ENCODE peak calls at places on chromosomes 4 and X, in ten cellular contexts. M, C, Y, B, H, T, W, N, S and E are unnamed samples.

GRCh38 chr4:73439445-73439844 is 3.4 kb downstream of the AFP start:
- DNase-seq in M (no peak), C (no peak), Y (no peak), B (no peak), H (no peak), T (no peak), W (no peak), N (no peak), S (no peak), E (no peak)

GRCh38 chr4:140426610-140427103 is 791 bp downstream of the CLGN start:
- DNase-seq in M (no peak), C (no peak), Y (peak), B (peak), H (no peak), T (peak), W (no peak), N (no peak), S (peak), E (no peak)

GRCh38 chr4:15691346-15692140 is 9.9 kb downstream of the FAM200B start:
- DNase-seq in M (no peak), C (no peak), Y (peak), B (no peak), H (no peak), T (peak), W (peak), N (peak), S (peak), E (no peak)

GRCh38 chr4:128715616-128716015 is 93.9 kb upstream of the JADE1 start:
- DNase-seq in M (no peak), C (peak), Y (no peak), B (no peak), H (no peak), T (peak), W (no peak), N (peak), S (peak), E (no peak)

GRCh38 chrX:9471571-9471985 is 6.7 kb downstream of the TBL1X start:
- DNase-seq in M (no peak), C (no peak), Y (no peak), B (no peak), H (no peak), T (no peak), W (no peak), N (no peak), S (no peak), E (no peak)

GRCh38 chr4:142846729-142847606 is 867 bp upstream of the INPP4B start:
- DNase-seq in M (no peak), C (no peak), Y (peak), B (peak), H (no peak), T (no peak), W (no peak), N (peak), S (peak), E (no peak)

GRCh38 chr4:81506731-81507130 is 35.0 kb upstream of the RASGEF1B start:
- DNase-seq in M (no peak), C (no peak), Y (no peak), B (no peak), H (no peak), T (no peak), W (no peak), N (no peak), S (no peak), E (no peak)

GRCh38 chr4:126766266-126766665 is 866.5 kb upstream of the INTU start:
- DNase-seq in M (no peak), C (no peak), Y (no peak), B (no peak), H (no peak), T (no peak), W (no peak), N (peak), S (no peak), E (no peak)

GRCh38 chr4:37825943-37826281 is 574 bp upstream of the PGM2 start:
- DNase-seq in M (no peak), C (no peak), Y (no peak), B (no peak), H (no peak), T (peak), W (peak), N (no peak), S (no peak), E (no peak)

GRCh38 chr4:82380344-82380743 is 6.6 kb upstream of the HNRNPD start:
- DNase-seq in M (no peak), C (no peak), Y (peak), B (peak), H (no peak), T (no peak), W (no peak), N (no peak), S (no peak), E (no peak)

GRCh38 chr4:174582463-174582862 is 60.2 kb upstream of the HPGD start:
- DNase-seq in M (no peak), C (no peak), Y (no peak), B (no peak), H (no peak), T (no peak), W (no peak), N (no peak), S (no peak), E (no peak)

GRCh38 chrX:13398073-13398823 is 78.4 kb upstream of the ATXN3L start:
- DNase-seq in M (peak), C (peak), Y (peak), B (peak), H (no peak), T (peak), W (peak), N (peak), S (peak), E (no peak)

GRCh38 chr4:93764647-93765246 is 63.8 kb upstream of the ATOH1 start:
- DNase-seq in M (peak), C (peak), Y (peak), B (peak), H (no peak), T (peak), W (peak), N (peak), S (peak), E (no peak)

GRCh38 chrX:110086916-110087484 is 84.1 kb downstream of the TMEM164 start:
- DNase-seq in M (peak), C (peak), Y (peak), B (peak), H (no peak), T (peak), W (peak), N (peak), S (peak), E (no peak)

GRCh38 chrX:150199181-150199580 is 163.9 kb upstream of the MAMLD1 start:
- DNase-seq in M (no peak), C (no peak), Y (no peak), B (no peak), H (no peak), T (no peak), W (no peak), N (no peak), S (no peak), E (no peak)

GRCh38 chr4:118939169-118939779 is 50.6 kb downstream of the SYNPO2 start:
- DNase-seq in M (no peak), C (no peak), Y (no peak), B (no peak), H (no peak), T (peak), W (no peak), N (no peak), S (no peak), E (no peak)

GRCh38 chr4:576991-577498 is 950 bp upstream of the TMEM271 start:
- DNase-seq in M (no peak), C (no peak), Y (no peak), B (no peak), H (no peak), T (no peak), W (no peak), N (no peak), S (no peak), E (no peak)

GRCh38 chr4:38601244-38601915 is 62.6 kb upstream of the KLF3 start:
- DNase-seq in M (peak), C (no peak), Y (peak), B (peak), H (no peak), T (peak), W (peak), N (peak), S (peak), E (no peak)

GRCh38 chr4:119020158-119020557 is 115.5 kb upstream of the MYOZ2 start:
- DNase-seq in M (no peak), C (no peak), Y (no peak), B (no peak), H (no peak), T (no peak), W (no peak), N (no peak), S (no peak), E (no peak)

GRCh38 chrX:28586891-28587635 is at the start of gene IL1RAPL1:
- DNase-seq in M (peak), C (no peak), Y (peak), B (peak), H (no peak), T (peak), W (peak), N (peak), S (peak), E (no peak)

GRCh38 chrX:16320765-16321355 is 153.6 kb downstream of the MAGEB17 start:
- DNase-seq in M (no peak), C (no peak), Y (no peak), B (no peak), H (no peak), T (no peak), W (peak), N (no peak), S (peak), E (no peak)

GRCh38 chrX:96407501-96407900 is 277.1 kb upstream of the DIAPH2 start:
- DNase-seq in M (peak), C (peak), Y (peak), B (peak), H (no peak), T (no peak), W (peak), N (peak), S (peak), E (no peak)

GRCh38 chr4:114599231-114600065 is 841 bp downstream of the UGT8 start:
- DNase-seq in M (no peak), C (no peak), Y (no peak), B (peak), H (no peak), T (no peak), W (no peak), N (no peak), S (peak), E (peak)

GRCh38 chr4:76665139-76665538 is 230.1 kb downstream of the SHROOM3 start:
- DNase-seq in M (no peak), C (no peak), Y (peak), B (peak), H (no peak), T (no peak), W (no peak), N (peak), S (peak), E (no peak)

GRCh38 chrX:140360284-140360683 is 144.6 kb downstream of the SOX3 start:
- DNase-seq in M (no peak), C (no peak), Y (no peak), B (no peak), H (no peak), T (no peak), W (no peak), N (no peak), S (no peak), E (no peak)

GRCh38 chr4:180751009-180751408 is 1492.2 kb upstream of the TENM3 start:
- DNase-seq in M (peak), C (no peak), Y (peak), B (no peak), H (no peak), T (no peak), W (peak), N (no peak), S (peak), E (no peak)

GRCh38 chr4:113635739-113636437 is 125.7 kb downstream of the CAMK2D start:
- DNase-seq in M (peak), C (no peak), Y (peak), B (no peak), H (no peak), T (no peak), W (peak), N (peak), S (peak), E (no peak)

GRCh38 chrX:22686138-22686541 is 313.6 kb upstream of the DDX53 start:
- DNase-seq in M (peak), C (peak), Y (peak), B (no peak), H (no peak), T (peak), W (peak), N (peak), S (peak), E (no peak)

GRCh38 chr4:96009720-96010119 is 169.8 kb downstream of the PDHA2 start:
- DNase-seq in M (peak), C (no peak), Y (peak), B (no peak), H (no peak), T (no peak), W (no peak), N (peak), S (peak), E (no peak)

GRCh38 chrX:30489323-30489722 is 88.2 kb downstream of the TASL start:
- DNase-seq in M (no peak), C (no peak), Y (peak), B (peak), H (no peak), T (peak), W (no peak), N (no peak), S (no peak), E (no peak)

GRCh38 chr4:184968784-184969201 is 49.5 kb upstream of the HELT start:
- DNase-seq in M (no peak), C (no peak), Y (peak), B (peak), H (no peak), T (no peak), W (no peak), N (no peak), S (no peak), E (peak)

GRCh38 chrX:39891781-39892180 is 206.0 kb downstream of the BCOR start:
- DNase-seq in M (no peak), C (no peak), Y (peak), B (no peak), H (no peak), T (peak), W (no peak), N (no peak), S (no peak), E (no peak)

GRCh38 chrX:21982311-21982710 is 41.8 kb downstream of the SMS start:
- DNase-seq in M (no peak), C (no peak), Y (no peak), B (no peak), H (no peak), T (no peak), W (no peak), N (no peak), S (no peak), E (no peak)

GRCh38 chr4:110292994-110293744 is 94.8 kb upstream of the ELOVL6 start:
- DNase-seq in M (no peak), C (no peak), Y (peak), B (no peak), H (no peak), T (no peak), W (no peak), N (no peak), S (no peak), E (no peak)

GRCh38 chrX:123993904-123994635 is 32.6 kb downstream of the STAG2 start:
- DNase-seq in M (no peak), C (no peak), Y (no peak), B (no peak), H (no peak), T (peak), W (no peak), N (no peak), S (no peak), E (no peak)

DNA sequence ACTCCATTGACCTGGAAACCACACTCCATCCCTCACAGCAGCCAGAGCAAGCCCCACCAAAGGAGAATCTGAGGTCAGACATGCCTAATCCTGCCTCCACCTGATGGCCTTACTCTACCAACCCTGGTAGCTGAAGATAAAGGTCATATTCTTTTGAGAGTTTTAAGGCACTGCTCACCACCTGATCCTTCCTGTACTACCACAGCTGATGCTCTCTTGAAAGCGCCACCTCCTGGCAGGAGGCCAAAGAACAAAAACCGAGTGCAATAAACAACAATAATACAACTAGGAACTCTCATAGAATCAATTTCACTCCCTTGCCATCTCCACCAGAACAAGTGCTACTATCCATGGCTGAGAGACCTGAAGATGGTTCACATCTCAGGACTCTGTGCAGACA is 301.6 kb downstream of the NAF1 start:
- DNase-seq in M (no peak), C (no peak), Y (no peak), B (no peak), H (no peak), T (no peak), W (no peak), N (no peak), S (no peak), E (no peak)
- TF ChIP-seq CTCF in M (no peak), C (no peak), Y (no peak), B (no peak), H (no peak), T (peak), W (no peak), N (no peak), S (no peak), E (no peak)

DNA sequence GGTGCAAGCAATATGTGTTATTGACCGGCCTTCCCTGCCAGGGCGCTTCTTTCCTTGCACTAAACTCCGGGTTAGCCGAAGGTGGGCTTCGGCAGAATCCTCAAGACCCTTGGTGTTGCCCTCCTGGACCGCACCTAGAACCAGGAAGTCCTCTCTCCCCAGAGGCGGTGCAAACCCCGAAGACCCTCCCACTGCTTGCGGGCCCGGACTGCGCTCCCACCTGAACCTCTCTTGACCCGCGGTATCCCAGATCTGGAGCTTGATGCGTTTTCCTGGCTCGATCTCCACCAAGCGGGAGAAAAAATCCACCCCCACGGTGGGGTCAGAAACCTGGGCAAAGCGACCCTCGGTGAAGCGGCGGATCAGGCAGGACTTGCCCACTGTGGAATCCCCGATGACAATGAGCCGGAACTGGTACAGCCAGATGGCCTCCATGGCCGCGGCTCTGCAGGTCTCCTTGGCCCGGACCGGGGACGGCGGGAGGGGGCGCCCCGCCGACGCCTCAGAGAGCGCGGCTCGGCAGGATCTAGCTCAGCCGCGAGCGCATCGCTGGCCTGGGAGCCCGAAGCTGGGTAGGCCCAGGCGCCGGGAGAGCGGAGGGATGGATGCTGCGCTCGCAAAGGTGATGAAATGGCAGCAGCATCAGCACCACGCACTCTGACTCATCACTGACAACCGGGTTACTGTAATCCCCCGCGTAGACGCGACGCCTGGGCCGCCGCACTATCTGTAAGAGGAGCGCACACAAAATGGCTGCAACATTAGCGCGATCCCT is at the start of gene RAB39B:
- DNase-seq in M (peak), C (peak), Y (peak), B (peak), H (peak), T (peak), W (peak), N (peak), S (peak), E (peak)
- TF ChIP-seq CTCF in M (no peak), C (peak), Y (no peak), B (no peak), H (no peak), T (no peak), W (no peak), N (no peak), S (no peak), E (no peak)

DNA sequence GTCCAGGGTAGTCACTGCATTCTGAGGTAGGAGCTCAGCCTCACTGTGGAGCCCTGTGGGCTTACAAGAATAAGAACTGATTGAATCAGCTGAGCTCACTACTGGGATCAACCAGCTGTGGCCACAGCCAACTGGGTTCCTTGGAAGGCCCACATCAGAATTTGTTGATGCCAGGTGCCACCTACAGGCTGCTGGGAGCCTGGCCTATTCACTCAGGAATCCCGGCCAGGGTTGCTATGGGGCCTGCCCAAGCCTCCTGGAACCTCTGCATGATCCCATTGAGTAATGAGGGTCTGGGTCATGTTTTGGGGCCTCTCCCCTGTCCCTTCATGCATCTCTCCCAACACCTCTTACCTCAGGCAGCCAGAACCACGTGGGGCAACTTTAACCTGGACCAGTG is 53.9 kb upstream of the KIAA1210 start:
- DNase-seq in M (no peak), C (no peak), Y (peak), B (peak), H (no peak), T (peak), W (no peak), N (peak), S (no peak), E (no peak)
- TF ChIP-seq CTCF in M (peak), C (peak), Y (peak), B (no peak), H (no peak), T (no peak), W (peak), N (peak), S (peak), E (no peak)

GRCh38 chrX:47093248-47093647 is 15.0 kb downstream of the RGN start:
- DNase-seq in M (peak), C (no peak), Y (peak), B (no peak), H (no peak), T (peak), W (peak), N (peak), S (peak), E (no peak)

GRCh38 chrX:47097018-47097417 is 18.8 kb downstream of the RGN start:
- DNase-seq in M (no peak), C (no peak), Y (no peak), B (no peak), H (no peak), T (no peak), W (no peak), N (no peak), S (no peak), E (no peak)

GRCh38 chrX:47093860-47094259 is 15.6 kb downstream of the RGN start:
- DNase-seq in M (no peak), C (no peak), Y (no peak), B (no peak), H (no peak), T (no peak), W (no peak), N (no peak), S (no peak), E (no peak)

GRCh38 chrX:47091149-47091775 is 13.0 kb downstream of the RGN start:
- DNase-seq in M (peak), C (no peak), Y (no peak), B (no peak), H (no peak), T (peak), W (no peak), N (peak), S (peak), E (no peak)
- TF ChIP-seq CTCF in M (no peak), C (no peak), Y (no peak), B (no peak), H (no peak), T (no peak), W (no peak), N (no peak), S (no peak), E (no peak)

GRCh38 chr4:129926936-129927335 is 831.0 kb downstream of the C4orf33 start:
- DNase-seq in M (no peak), C (no peak), Y (peak), B (no peak), H (no peak), T (peak), W (no peak), N (no peak), S (no peak), E (no peak)

GRCh38 chr4:129929984-129930383 is 834.0 kb downstream of the C4orf33 start:
- DNase-seq in M (no peak), C (no peak), Y (no peak), B (no peak), H (no peak), T (no peak), W (no peak), N (no peak), S (no peak), E (no peak)

DNA sequence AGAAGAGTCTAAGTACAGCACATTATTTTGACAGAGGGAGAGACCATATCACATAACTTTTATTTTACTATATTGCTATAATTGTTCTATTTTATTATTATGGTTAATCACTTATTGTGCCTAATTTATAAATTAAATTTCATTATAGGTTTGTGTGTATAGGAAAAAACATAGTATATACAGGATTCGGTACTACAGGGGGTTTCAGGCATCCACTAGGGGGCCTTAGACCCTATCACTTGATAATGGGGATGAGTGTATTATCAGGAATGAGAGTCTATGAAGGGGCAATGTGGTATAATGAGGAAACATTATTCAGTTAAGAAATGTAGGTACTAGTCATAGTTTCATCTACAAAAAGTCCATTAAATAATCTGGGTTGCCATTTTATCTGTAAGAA is 833.1 kb downstream of the C4orf33 start:
- DNase-seq in M (no peak), C (no peak), Y (peak), B (peak), H (no peak), T (peak), W (no peak), N (no peak), S (no peak), E (no peak)
- TF ChIP-seq CTCF in M (peak), C (peak), Y (peak), B (no peak), H (no peak), T (peak), W (peak), N (no peak), S (peak), E (peak)

GRCh38 chr4:169940460-169940859 is 85.7 kb downstream of the MFAP3L start:
- DNase-seq in M (no peak), C (no peak), Y (no peak), B (no peak), H (no peak), T (no peak), W (no peak), N (no peak), S (no peak), E (no peak)
- TF ChIP-seq CTCF in M (peak), C (no peak), Y (no peak), B (no peak), H (no peak), T (no peak), W (peak), N (no peak), S (peak), E (no peak)